ENCODE peak calls at places on chromosomes 6 and 20, in seven cellular contexts. X, O, A, J, M, I and H are unnamed samples.

GRCh38 chr20:55160996-55161395 is 685.6 kb downstream of the DOK5 start:
- DNase-seq in A (no peak), O (no peak), M (no peak), X (no peak), J (no peak), I (no peak), H (no peak)

GRCh38 chr6:118705799-118706481 is 54.5 kb upstream of the CEP85L start:
- DNase-seq in M (peak), I (no peak), A (no peak), J (no peak), O (no peak), X (peak), H (no peak)

GRCh38 chr6:158160932-158161539 is 7.0 kb downstream of the SERAC1 start:
- DNase-seq in J (no peak), X (no peak), A (no peak), O (no peak), I (no peak), M (no peak), H (no peak)

GRCh38 chr6:45450801-45451200 is 73.1 kb upstream of the SUPT3H start:
- DNase-seq in A (no peak), M (no peak), I (no peak), O (no peak), J (no peak), X (no peak), H (no peak)

GRCh38 chr20:47764154-47764734 is 21.0 kb downstream of the SULF2 start:
- DNase-seq in I (peak), X (no peak), O (peak), M (no peak), A (peak), J (no peak), H (no peak)

GRCh38 chr6:94902974-94903628 is 674.2 kb upstream of the MANEA start:
- DNase-seq in I (no peak), M (no peak), X (peak), A (no peak), O (no peak), J (peak), H (no peak)

GRCh38 chr6:568954-569523 is 87.9 kb downstream of the HUS1B start:
- DNase-seq in X (no peak), O (no peak), A (no peak), I (no peak), M (no peak), J (no peak), H (no peak)

GRCh38 chr6:164379786-164380185 is 929.6 kb downstream of the C6orf118 start:
- DNase-seq in A (no peak), I (no peak), M (no peak), X (no peak), J (no peak), O (no peak), H (no peak)

GRCh38 chr6:123415844-123416468 is 220.8 kb downstream of the TRDN start:
- DNase-seq in A (peak), M (no peak), I (peak), J (peak), O (peak), X (peak), H (peak)
- TF ChIP-seq REST in A (no peak), M (no peak), I (no peak), J (no peak), O (no peak), X (no peak), H (no peak)

GRCh38 chr20:32920066-32920465 is 61.3 kb downstream of the EFCAB8 start:
- DNase-seq in M (no peak), I (no peak), A (peak), X (no peak), O (no peak), J (no peak), H (no peak)
- TF ChIP-seq REST in M (no peak), I (no peak), A (no peak), X (no peak), O (no peak), J (no peak), H (no peak)

DNA sequence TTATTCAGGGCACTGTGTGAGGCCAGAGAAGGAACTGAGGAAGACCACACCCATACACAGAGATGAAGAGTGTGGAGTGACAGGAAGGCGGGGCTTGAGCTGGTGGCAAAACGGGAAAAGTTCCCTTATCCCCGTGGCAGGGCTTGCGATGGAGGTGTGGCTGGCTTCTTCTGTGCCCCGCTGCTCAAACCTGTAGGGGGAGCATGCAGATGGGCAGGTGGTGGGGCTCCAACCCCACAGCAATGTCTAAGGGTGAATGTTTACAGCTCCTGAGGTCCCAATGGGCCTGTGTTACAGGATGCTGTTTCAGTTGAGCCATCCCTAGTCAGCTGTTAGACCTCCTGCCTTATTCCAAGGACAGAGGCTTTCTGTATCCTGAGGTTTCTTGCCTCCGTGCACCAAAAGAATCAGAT is 105.9 kb downstream of the LY86 start:
- DNase-seq in A (no peak), M (no peak), I (peak), O (no peak), X (peak), J (no peak), H (no peak)
- TF ChIP-seq REST in A (no peak), M (no peak), I (no peak), O (no peak), X (no peak), J (no peak), H (no peak)

GRCh38 chr20:4061989-4062388 is 46.6 kb upstream of the RNF24 start:
- DNase-seq in O (no peak), X (no peak), J (no peak), M (no peak), A (no peak), I (no peak), H (no peak)

GRCh38 chr20:4065405-4065841 is 50.1 kb upstream of the RNF24 start:
- DNase-seq in J (no peak), X (no peak), I (no peak), O (no peak), M (no peak), A (no peak), H (no peak)

GRCh38 chr20:4064118-4064962 is 49.0 kb upstream of the RNF24 start:
- DNase-seq in X (peak), M (no peak), I (peak), O (peak), A (peak), J (no peak), H (no peak)

GRCh38 chr20:4062721-4063606 is 47.6 kb upstream of the RNF24 start:
- DNase-seq in I (peak), M (no peak), A (no peak), J (peak), X (no peak), O (no peak), H (no peak)

GRCh38 chr20:4063631-4064030 is 48.3 kb upstream of the RNF24 start:
- DNase-seq in J (no peak), I (no peak), M (no peak), X (peak), O (no peak), A (no peak), H (no peak)
- TF ChIP-seq REST in J (no peak), I (no peak), M (no peak), X (no peak), O (no peak), A (no peak), H (no peak)